ENCODE peak calls at places on chromosomes 16 and 17, in eight cellular contexts. B is AG08395, U is cardiac fibroblast, L is PC-3, K is left cardiac atrium, D is H1, Q is SJCRH30, V is HEK293T. X is an unnamed sample.

GRCh38 chr16:51524555-51525373 is 373.7 kb upstream of the SALL1 start:
- DNase-seq in U (peak; percentile 43), B (peak; percentile 74), K (no peak), V (no peak), L (no peak), D (no peak), Q (no peak), X (no peak)

GRCh38 chr17:35291802-35292201 is 48.9 kb downstream of the SLFN5 start:
- DNase-seq in K (no peak), V (no peak), B (peak; percentile 47), Q (no peak), L (peak; percentile 16), D (no peak), U (peak; percentile 92), X (no peak)

GRCh38 chr16:75097941-75098897 is 18.4 kb downstream of the LDHD start:
- DNase-seq in V (no peak), U (no peak), B (no peak), D (no peak), Q (peak; percentile 64), K (no peak), L (no peak), X (no peak)

GRCh38 chr17:76914937-76915336 is 46.7 kb downstream of the MGAT5B start:
- DNase-seq in K (no peak), V (no peak), D (no peak), Q (no peak), B (no peak), L (no peak), U (no peak), X (no peak)

GRCh38 chr16:14489460-14489859 is 140.6 kb downstream of the PARN start:
- DNase-seq in L (peak; percentile 34), D (no peak), B (peak; percentile 68), V (peak; percentile 72), Q (peak; percentile 50), U (no peak), K (no peak), X (peak; percentile 54)

GRCh38 chr16:10949424-10949970 is 5.1 kb downstream of the CLEC16A start:
- DNase-seq in D (peak; percentile 63), V (no peak), K (no peak), L (peak; percentile 15), U (peak; percentile 71), B (no peak), Q (no peak), X (no peak)

GRCh38 chr17:27415090-27415795 is 41.0 kb upstream of the KSR1 start:
- DNase-seq in K (no peak), U (no peak), L (no peak), Q (no peak), V (no peak), B (no peak), D (no peak), X (no peak)

GRCh38 chr17:42111901-42112551 is 488 bp downstream of the DHX58 start:
- DNase-seq in K (peak; percentile 34), U (peak; percentile 58), B (peak; percentile 54), D (no peak), V (no peak), Q (no peak), L (no peak), X (no peak)

X was measured in BE2C.